ENCODE peak calls at places on chromosomes 5 and 9, in seven cellular contexts. D is WERI-Rb-1; R is psoas muscle; E is A549; A is D721Med; J is activated effector memory CD4-positive, alpha-beta T cell treated with Interleukin-2 at 50 U/mL for 16 hours; I is NCI-H2107. L is an unnamed sample.
A peak's percentile ranks its signal among the peaks of the same experiment; 100 is the strongest.

GRCh38 chr9:71763752-71764332 is 4.5 kb downstream of the CEMIP2 start:
- DNase-seq in R (no peak), J (no peak), D (no peak), I (no peak), E (no peak), A (no peak), L (no peak)

GRCh38 chr5:44401611-44402010 is 12.4 kb upstream of the FGF10 start:
- DNase-seq in D (no peak), I (no peak), E (no peak), A (no peak), J (no peak), R (no peak), L (no peak)

GRCh38 chr9:38182321-38182720 is 113.3 kb upstream of the SHB start:
- DNase-seq in E (no peak), A (no peak), R (no peak), D (no peak), J (no peak), I (no peak), L (no peak)

GRCh38 chr9:121294866-121295661 is 27.1 kb downstream of the GSN start:
- DNase-seq in A (no peak), E (no peak), D (no peak), R (peak; percentile 58), J (no peak), I (no peak), L (no peak)

GRCh38 chr9:92496401-92496800 is 14.1 kb upstream of the ASPN start:
- DNase-seq in R (no peak), D (no peak), J (no peak), I (no peak), A (no peak), E (no peak), L (no peak)

GRCh38 chr5:164303646-164304225 is 798.3 kb downstream of the MAT2B start:
- DNase-seq in J (no peak), R (no peak), I (no peak), D (no peak), E (no peak), A (no peak), L (no peak)

GRCh38 chr9:29609282-29609681 is 2036.0 kb upstream of the C9orf72 start:
- DNase-seq in A (no peak), E (no peak), D (no peak), J (no peak), R (no peak), I (no peak), L (no peak)

GRCh38 chr5:175707751-175708375 is 50.0 kb downstream of the HRH2 start:
- DNase-seq in R (no peak), J (no peak), A (no peak), D (no peak), E (no peak), I (no peak), L (no peak)

GRCh38 chr5:141326088-141326854 is 4.0 kb upstream of the PCDHGA1 start:
- DNase-seq in E (no peak), R (peak; percentile 74), J (peak; percentile 64), D (peak; percentile 72), I (no peak), A (no peak), L (peak; percentile 41)

GRCh38 chr5:131328536-131329186 is 64.8 kb downstream of the CDC42SE2 start:
- DNase-seq in J (no peak), E (peak; percentile 64), I (no peak), R (no peak), D (no peak), A (no peak), L (no peak)

GRCh38 chr5:74295141-74295540 is 345.4 kb downstream of the ENC1 start:
- DNase-seq in R (no peak), J (no peak), D (no peak), E (no peak), A (no peak), I (no peak), L (no peak)

GRCh38 chr5:178107889-178108288 is 5.4 kb upstream of the N4BP3 start:
- DNase-seq in R (no peak), E (no peak), A (no peak), I (no peak), J (no peak), D (no peak), L (no peak)

GRCh38 chr9:95783426-95783975 is 92.0 kb upstream of the ERCC6L2 start:
- DNase-seq in E (no peak), D (no peak), I (no peak), J (no peak), A (no peak), R (no peak), L (no peak)

GRCh38 chr9:68462004-68462775 is 78.5 kb downstream of the TMEM252 start:
- DNase-seq in R (no peak), J (no peak), E (no peak), A (no peak), I (no peak), D (no peak), L (no peak)

GRCh38 chr9:116152941-116153764 is 438 bp upstream of the PAPPA start:
- DNase-seq in E (peak; percentile 76), I (no peak), D (no peak), J (no peak), A (no peak), R (no peak), L (no peak)

GRCh38 chr5:142716963-142717362 is 31.1 kb upstream of the FGF1 start:
- DNase-seq in R (no peak), E (peak; percentile 46), A (no peak), J (peak; percentile 14), D (peak; percentile 69), I (no peak), L (no peak)

GRCh38 chr5:103283120-103283519 is 24.6 kb downstream of the MACIR start:
- DNase-seq in J (no peak), E (no peak), A (no peak), D (no peak), R (no peak), I (no peak), L (no peak)

GRCh38 chr5:169538935-169539334 is 44.6 kb upstream of the SPDL1 start:
- DNase-seq in R (no peak), E (no peak), D (no peak), J (no peak), I (no peak), A (no peak), L (no peak)

GRCh38 chr5:20615888-20616563 is 628.0 kb upstream of the CDH18 start:
- DNase-seq in R (no peak), E (no peak), I (no peak), A (no peak), J (no peak), D (no peak), L (no peak)

GRCh38 chr9:126548312-126548711 is 65.4 kb upstream of the LMX1B start:
- DNase-seq in J (no peak), I (no peak), A (no peak), R (no peak), E (no peak), D (no peak), L (no peak)